ENCODE peak calls at places on chromosomes 11 and 22, in six cellular contexts. Q is NCI-H1694 treated with DMSO at 0.1 percent for 48 hours, F is NCI-H1930, N is T follicular helper cell, G is GOT3, M is NCI-H1092 treated with DMSO at 0.1 percent for 48 hours. R is an unnamed sample.

GRCh38 chr11:64330888-64331287 is 9.1 kb upstream of the CCDC88B start:
- DNase-seq in Q (no peak), F (no peak), N (no peak), G (no peak), M (no peak), R (no peak)

GRCh38 chr11:66068923-66069714 is 953 bp upstream of the PACS1 start:
- DNase-seq in Q (peak; percentile 33), F (peak; percentile 21), N (no peak), G (no peak), M (peak; percentile 24), R (no peak)

GRCh38 chr22:46175631-46176030 is 25.3 kb downstream of the PPARA start:
- DNase-seq in Q (no peak), F (no peak), N (no peak), G (no peak), M (no peak), R (no peak)

GRCh38 chr11:6414874-6415328 is 4.0 kb downstream of the APBB1 start:
- DNase-seq in Q (no peak), F (no peak), N (no peak), G (no peak), M (no peak), R (no peak)

GRCh38 chr11:28460348-28460747 is 352.2 kb downstream of the METTL15 start:
- DNase-seq in Q (no peak), F (no peak), N (no peak), G (no peak), M (no peak), R (no peak)

GRCh38 chr11:99015634-99016454 is 4.9 kb upstream of the CNTN5 start:
- DNase-seq in Q (peak; percentile 19), F (no peak), N (no peak), G (no peak), M (peak; percentile 76), R (peak; percentile 17)

GRCh38 chr22:44845191-44845590 is 92.8 kb downstream of the ARHGAP8 start:
- DNase-seq in Q (no peak), F (no peak), N (no peak), G (no peak), M (no peak), R (no peak)

GRCh38 chr11:4763096-4763495 is 6.6 kb downstream of the OR51F1 start:
- DNase-seq in Q (no peak), F (no peak), N (no peak), G (no peak), M (no peak), R (peak; percentile 1)

GRCh38 chr11:30983143-30983542 is 386.4 kb downstream of the DCDC1 start:
- DNase-seq in Q (no peak), F (no peak), N (no peak), G (no peak), M (no peak), R (no peak)

GRCh38 chr11:130457909-130458729 is 9.7 kb downstream of the ADAMTS15 start:
- DNase-seq in Q (no peak), F (no peak), N (no peak), G (no peak), M (no peak), R (no peak)

GRCh38 chr11:2382129-2382517 is 5.0 kb downstream of the CD81 start:
- DNase-seq in Q (no peak), F (no peak), N (no peak), G (no peak), M (no peak), R (no peak)

GRCh38 chr11:6812391-6813005 is 13.0 kb upstream of the OR6A2 start:
- DNase-seq in Q (peak; percentile 0), F (peak; percentile 41), N (peak; percentile 7), G (no peak), M (peak; percentile 15), R (peak; percentile 38)

GRCh38 chr11:83713701-83714100 is 427.5 kb upstream of the CCDC90B start:
- DNase-seq in Q (peak; percentile 46), F (no peak), N (no peak), G (no peak), M (no peak), R (no peak)

GRCh38 chr22:27327497-27327896 is 474.1 kb downstream of the MN1 start:
- DNase-seq in Q (no peak), F (no peak), N (no peak), G (no peak), M (no peak), R (no peak)

GRCh38 chr11:6377902-6378694 is 12.2 kb upstream of the SMPD1 start:
- DNase-seq in Q (no peak), F (no peak), N (no peak), G (no peak), M (no peak), R (no peak)